ENCODE peak calls at places on chromosomes 7 and 10, in seven cellular contexts. I, U, P, V, W, O and H are unnamed samples.

GRCh38 chr7:136687693-136688322 is 180.6 kb upstream of the CHRM2 start:
- DNase-seq in I (no peak), U (no peak), P (no peak), V (no peak), W (no peak), O (no peak), H (no peak)

GRCh38 chr10:118246340-118247247 is 95.5 kb downstream of the FAM204A start:
- DNase-seq in I (no peak), U (no peak), P (no peak), V (no peak), W (no peak), O (no peak), H (no peak)

GRCh38 chr10:119897366-119897765 is 4.8 kb downstream of the SEC23IP start:
- DNase-seq in I (no peak), U (no peak), P (no peak), V (no peak), W (no peak), O (no peak), H (no peak)

GRCh38 chr10:61821153-61821552 is 80.3 kb upstream of the ARID5B start:
- DNase-seq in I (no peak), U (no peak), P (no peak), V (no peak), W (no peak), O (no peak), H (no peak)

GRCh38 chr10:131897297-131897899 is 3.4 kb upstream of the PPP2R2D start:
- DNase-seq in I (no peak), U (no peak), P (no peak), V (no peak), W (peak), O (no peak), H (no peak)

GRCh38 chr7:29988391-29989256 is 977 bp downstream of the SCRN1 start:
- DNase-seq in I (peak), U (no peak), P (peak), V (peak), W (peak), O (no peak), H (peak)

GRCh38 chr7:30465342-30466170 is 13.0 kb downstream of the NOD1 start:
- DNase-seq in I (no peak), U (no peak), P (no peak), V (no peak), W (no peak), O (no peak), H (no peak)

GRCh38 chr10:76553700-76554470 is 1083.7 kb downstream of the KCNMA1 start:
- DNase-seq in I (no peak), U (no peak), P (no peak), V (no peak), W (no peak), O (no peak), H (no peak)

GRCh38 chr10:43264324-43264986 is 2.4 kb downstream of the RASGEF1A start:
- DNase-seq in I (no peak), U (peak), P (no peak), V (no peak), W (peak), O (no peak), H (no peak)

GRCh38 chr7:129271500-129272355 is 46.9 kb downstream of the AHCYL2 start:
- DNase-seq in I (peak), U (no peak), P (no peak), V (no peak), W (peak), O (no peak), H (no peak)

GRCh38 chr10:68871731-68872342 is 29.3 kb upstream of the DDX50 start:
- DNase-seq in I (no peak), U (no peak), P (no peak), V (no peak), W (no peak), O (peak), H (peak)

GRCh38 chr7:28608766-28609165 is 196.4 kb downstream of the CREB5 start:
- DNase-seq in I (no peak), U (no peak), P (no peak), V (no peak), W (no peak), O (no peak), H (no peak)

GRCh38 chr7:51261950-51262795 is 54.4 kb downstream of the COBL start:
- DNase-seq in I (no peak), U (no peak), P (peak), V (no peak), W (no peak), O (no peak), H (no peak)

GRCh38 chr7:155830961-155831806 is 18.9 kb upstream of the SHH start:
- DNase-seq in I (no peak), U (no peak), P (no peak), V (no peak), W (no peak), O (no peak), H (no peak)

GRCh38 chr10:32347363-32347735 is 391 bp upstream of the EPC1 start:
- DNase-seq in I (no peak), U (no peak), P (no peak), V (no peak), W (no peak), O (no peak), H (no peak)

GRCh38 chr7:80949449-80949848 is 30.6 kb upstream of the SEMA3C start:
- DNase-seq in I (no peak), U (no peak), P (no peak), V (no peak), W (no peak), O (no peak), H (no peak)

GRCh38 chr10:26733750-26734568 is 36.5 kb downstream of the PDSS1 start:
- DNase-seq in I (no peak), U (peak), P (no peak), V (no peak), W (no peak), O (no peak), H (no peak)

GRCh38 chr10:46549171-46550075 is 7.0 kb downstream of the GPRIN2 start:
- DNase-seq in I (no peak), U (no peak), P (peak), V (peak), W (peak), O (no peak), H (no peak)

GRCh38 chr7:47102442-47102841 is 479.5 kb downstream of the TNS3 start:
- DNase-seq in I (no peak), U (no peak), P (no peak), V (no peak), W (no peak), O (no peak), H (no peak)

GRCh38 chr10:107901076-107901475 is 736.6 kb upstream of the SORCS1 start:
- DNase-seq in I (no peak), U (no peak), P (no peak), V (no peak), W (no peak), O (no peak), H (no peak)

GRCh38 chr7:99733448-99733847 is 1.5 kb downstream of the CYP3A7 start:
- DNase-seq in I (no peak), U (no peak), P (no peak), V (no peak), W (no peak), O (no peak), H (no peak)

GRCh38 chr7:149708026-149708425 is 65.4 kb downstream of the ZNF467 start:
- DNase-seq in I (no peak), U (no peak), P (no peak), V (no peak), W (no peak), O (no peak), H (no peak)

GRCh38 chr7:79376297-79377025 is 77.0 kb downstream of the MAGI2 start:
- DNase-seq in I (no peak), U (no peak), P (no peak), V (no peak), W (no peak), O (no peak), H (no peak)

GRCh38 chr10:67011981-67012380 is 86.1 kb downstream of the LRRTM3 start:
- DNase-seq in I (no peak), U (no peak), P (no peak), V (no peak), W (no peak), O (no peak), H (no peak)

GRCh38 chr10:93591065-93591808 is 9.8 kb downstream of the RBP4 start:
- DNase-seq in I (no peak), U (no peak), P (no peak), V (peak), W (no peak), O (no peak), H (no peak)

GRCh38 chr10:68938117-68938516 is 17.9 kb upstream of the DDX21 start:
- DNase-seq in I (no peak), U (no peak), P (no peak), V (no peak), W (no peak), O (no peak), H (no peak)

GRCh38 chr10:72086466-72087391 is 1.6 kb downstream of the SPOCK2 start:
- DNase-seq in I (peak), U (no peak), P (peak), V (peak), W (peak), O (no peak), H (no peak)

GRCh38 chr7:33054261-33054964 is 8.2 kb downstream of the NT5C3A start:
- DNase-seq in I (peak), U (no peak), P (no peak), V (no peak), W (no peak), O (no peak), H (no peak)

GRCh38 chr7:32170838-32171237 is 100.6 kb upstream of the PDE1C start:
- DNase-seq in I (no peak), U (no peak), P (no peak), V (no peak), W (no peak), O (no peak), H (no peak)

GRCh38 chr7:87375647-87376435 is 30.4 kb downstream of the CROT start:
- DNase-seq in I (no peak), U (no peak), P (no peak), V (no peak), W (no peak), O (no peak), H (no peak)

GRCh38 chr10:29229258-29229705 is 59.6 kb upstream of the LYZL1 start:
- DNase-seq in I (no peak), U (no peak), P (no peak), V (no peak), W (no peak), O (no peak), H (no peak)

GRCh38 chr7:40658731-40659130 is 523.9 kb downstream of the SUGCT start:
- DNase-seq in I (no peak), U (no peak), P (no peak), V (no peak), W (no peak), O (peak), H (peak)

GRCh38 chr10:86693721-86694369 is 25.5 kb downstream of the LDB3 start:
- DNase-seq in I (peak), U (peak), P (no peak), V (no peak), W (no peak), O (no peak), H (no peak)

GRCh38 chr7:126501617-126502016 is 751.1 kb downstream of the GRM8 start:
- DNase-seq in I (no peak), U (no peak), P (no peak), V (no peak), W (no peak), O (no peak), H (no peak)

DNA sequence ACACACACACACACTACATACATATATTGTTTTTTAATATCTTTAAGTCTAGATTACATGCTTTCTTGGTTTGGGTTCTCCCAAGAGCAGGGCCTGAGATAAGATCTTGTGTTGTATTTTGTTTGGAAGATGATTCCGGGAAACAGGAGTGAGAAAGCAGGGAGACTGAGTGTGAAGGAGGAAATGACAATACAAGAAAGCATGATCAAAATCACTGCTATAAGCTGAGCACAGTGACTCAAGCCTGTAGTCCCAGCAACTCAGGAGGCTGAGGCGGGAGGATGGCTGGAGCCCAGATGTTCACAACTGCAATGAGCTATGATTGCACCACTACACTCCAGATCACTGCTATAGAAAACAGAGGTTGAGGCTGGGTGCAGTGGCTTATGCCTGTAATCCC is 267.6 kb downstream of the SKIDA1 start:
- DNase-seq in I (no peak), U (no peak), P (no peak), V (no peak), W (no peak), O (no peak), H (no peak)
- H3K4me3 ChIP-seq in I (no peak), U (no peak), P (no peak), V (no peak), W (no peak), O (no peak), H (no peak)

GRCh38 chr10:59901481-59901880 is 4.9 kb downstream of the CCDC6 start:
- DNase-seq in I (no peak), U (no peak), P (no peak), V (no peak), W (no peak), O (no peak), H (no peak)

GRCh38 chr10:59905735-59906416 is 480 bp downstream of the CCDC6 start:
- DNase-seq in I (peak), U (no peak), P (peak), V (peak), W (peak), O (no peak), H (no peak)

GRCh38 chr10:59905066-59905734 is 1.2 kb downstream of the CCDC6 start:
- DNase-seq in I (peak), U (peak), P (peak), V (peak), W (peak), O (no peak), H (no peak)

GRCh38 chr10:59904431-59905065 is 1.8 kb downstream of the CCDC6 start:
- DNase-seq in I (no peak), U (no peak), P (no peak), V (no peak), W (no peak), O (no peak), H (no peak)

GRCh38 chr10:59903871-59904270 is 2.5 kb downstream of the CCDC6 start:
- DNase-seq in I (no peak), U (no peak), P (no peak), V (no peak), W (no peak), O (peak), H (no peak)
- H3K4me3 ChIP-seq in I (no peak), U (peak), P (peak), V (peak), W (no peak), O (no peak), H (peak)

GRCh38 chr10:12755075-12755474 is 246.4 kb downstream of the CCDC3 start:
- DNase-seq in I (no peak), U (no peak), P (no peak), V (no peak), W (no peak), O (no peak), H (no peak)

GRCh38 chr10:12757351-12757750 is 244.2 kb downstream of the CCDC3 start:
- DNase-seq in I (no peak), U (no peak), P (no peak), V (no peak), W (no peak), O (no peak), H (no peak)
- H3K4me3 ChIP-seq in I (no peak), U (no peak), P (no peak), V (no peak), W (no peak), O (no peak), H (no peak)

DNA sequence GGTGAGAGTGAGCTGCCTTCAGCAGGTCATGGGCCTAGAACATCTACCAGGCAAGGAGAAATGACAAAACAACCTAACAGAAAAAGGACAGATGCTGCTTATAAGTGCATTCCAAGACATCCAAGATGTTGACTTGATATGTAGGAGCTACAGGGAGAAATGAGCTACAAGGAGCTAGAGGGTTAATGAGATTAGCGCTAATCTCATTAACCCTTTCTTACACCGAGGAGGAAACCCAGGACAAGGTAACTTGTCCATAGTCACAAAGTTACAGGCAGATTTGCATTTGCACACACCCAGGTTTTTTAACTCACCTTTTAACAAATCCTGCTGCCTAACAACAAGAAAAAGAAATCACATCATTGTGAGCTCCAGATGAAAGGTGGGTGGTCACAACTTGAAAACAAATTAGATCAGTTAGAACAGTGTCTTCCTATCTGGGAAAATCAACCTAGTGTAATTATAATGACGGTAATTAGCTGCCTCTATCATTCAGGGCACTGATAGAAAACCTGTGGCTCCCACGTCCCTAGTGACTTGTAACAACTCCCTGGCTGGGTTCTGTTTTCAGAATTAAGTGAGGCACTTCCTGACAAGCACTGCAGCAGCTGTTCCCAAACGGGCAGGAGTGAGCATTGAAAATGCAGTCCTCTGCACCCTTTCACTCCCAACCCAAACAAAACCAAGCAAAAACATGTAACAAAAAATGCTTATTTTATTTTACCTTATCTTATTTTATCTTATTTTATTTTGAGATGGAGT is 5.7 kb downstream of the KIAA1549 start:
- DNase-seq in I (no peak), U (no peak), P (no peak), V (no peak), W (no peak), O (no peak), H (no peak)
- H3K4me3 ChIP-seq in I (no peak), U (no peak), P (no peak), V (no peak), W (no peak), O (no peak), H (no peak)

GRCh38 chr7:11191574-11192220 is 218.0 kb downstream of the PHF14 start:
- DNase-seq in I (no peak), U (no peak), P (no peak), V (no peak), W (no peak), O (no peak), H (no peak)

GRCh38 chr7:11193131-11193867 is 219.6 kb downstream of the PHF14 start:
- DNase-seq in I (no peak), U (no peak), P (peak), V (peak), W (no peak), O (peak), H (no peak)

GRCh38 chr7:11194492-11194891 is 220.8 kb downstream of the PHF14 start:
- DNase-seq in I (no peak), U (no peak), P (no peak), V (no peak), W (no peak), O (no peak), H (no peak)

GRCh38 chr7:11193888-11194287 is 220.2 kb downstream of the PHF14 start:
- DNase-seq in I (no peak), U (no peak), P (no peak), V (no peak), W (no peak), O (no peak), H (no peak)

DNA sequence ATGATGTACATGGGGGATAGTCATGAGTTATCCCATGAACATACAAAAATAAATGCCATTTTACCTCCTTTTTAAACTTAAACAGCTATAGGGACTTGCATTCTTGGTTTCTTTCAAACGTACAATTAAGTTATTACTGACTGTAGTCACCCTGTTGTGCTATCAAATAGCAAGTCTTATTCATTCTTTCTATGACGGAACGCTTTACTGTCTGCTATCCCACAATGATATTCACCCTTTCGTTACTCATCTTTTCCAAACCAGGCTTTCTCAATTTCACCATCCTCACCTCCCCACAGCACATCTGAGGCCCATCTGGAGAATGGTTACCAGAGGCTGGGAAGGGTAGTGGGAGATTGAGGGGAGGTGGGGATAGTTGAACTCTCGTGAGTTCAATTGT is 218.8 kb downstream of the PHF14 start:
- DNase-seq in I (no peak), U (no peak), P (no peak), V (no peak), W (no peak), O (peak), H (peak)
- H3K4me3 ChIP-seq in I (no peak), U (peak), P (peak), V (peak), W (no peak), O (peak), H (peak)